ENCODE peak calls at places on chromosomes 2 and 18, in nine cellular contexts. X, Y, M, T, E, N, Z, W and L are unnamed samples.

GRCh38 chr2:65366595-65367125 is 65.7 kb downstream of the SPRED2 start:
- DNase-seq in Y (peak), E (no peak), W (peak), N (peak), M (no peak), Z (peak), T (no peak), X (no peak), L (no peak)

GRCh38 chr2:28082131-28082530 is 191.6 kb downstream of the BABAM2 start:
- DNase-seq in X (no peak), Z (no peak), M (no peak), Y (no peak), W (no peak), T (no peak), E (no peak), N (no peak), L (no peak)

GRCh38 chr2:2851316-2851715 is 520.2 kb upstream of the MYT1L start:
- DNase-seq in T (no peak), Y (no peak), Z (no peak), W (no peak), X (no peak), N (no peak), M (no peak), E (no peak), L (no peak)

GRCh38 chr18:41326311-41326710 is 628.7 kb upstream of the PIK3C3 start:
- DNase-seq in Y (no peak), N (no peak), W (no peak), X (no peak), Z (no peak), E (no peak), M (no peak), T (no peak), L (no peak)

GRCh38 chr2:101112772-101113157 is 38.4 kb downstream of the TBC1D8 start:
- DNase-seq in E (no peak), Z (no peak), X (no peak), N (no peak), W (peak), T (no peak), Y (no peak), M (no peak), L (no peak)

GRCh38 chr2:20430461-20431302 is 16.2 kb upstream of the RHOB start:
- DNase-seq in W (no peak), Z (no peak), T (no peak), M (no peak), Y (no peak), N (no peak), X (no peak), E (no peak), L (peak)

GRCh38 chr2:24472416-24472815 is 18.6 kb upstream of the NCOA1 start:
- DNase-seq in N (no peak), X (no peak), E (no peak), Z (no peak), Y (no peak), M (no peak), W (no peak), T (no peak), L (no peak)

GRCh38 chr2:48454504-48454903 is 75.5 kb upstream of the STON1 start:
- DNase-seq in Y (no peak), E (no peak), W (peak), Z (no peak), N (no peak), T (no peak), M (no peak), X (no peak), L (no peak)

GRCh38 chr2:23008951-23009350 is 376.0 kb upstream of the KLHL29 start:
- DNase-seq in M (no peak), E (no peak), N (no peak), W (no peak), T (no peak), Y (no peak), X (no peak), Z (no peak), L (peak)

GRCh38 chr2:157375384-157375783 is 49.8 kb upstream of the ERMN start:
- DNase-seq in W (no peak), T (no peak), X (no peak), N (no peak), E (no peak), Y (no peak), M (no peak), Z (no peak), L (no peak)

GRCh38 chr2:37585295-37585908 is 86.0 kb downstream of the CDC42EP3 start:
- DNase-seq in W (no peak), N (peak), E (no peak), Z (no peak), X (no peak), M (no peak), T (no peak), Y (peak), L (no peak)

GRCh38 chr2:209383212-209383611 is 40.6 kb upstream of the MAP2 start:
- DNase-seq in Z (no peak), M (no peak), W (no peak), Y (no peak), E (no peak), X (no peak), T (no peak), N (peak), L (no peak)

GRCh38 chr18:12906773-12907172 is 22.7 kb upstream of the PTPN2 start:
- DNase-seq in W (no peak), Z (no peak), N (no peak), Y (no peak), E (no peak), X (no peak), M (no peak), T (no peak), L (no peak)

GRCh38 chr2:43218550-43219382 is 7.6 kb downstream of the ZFP36L2 start:
- DNase-seq in T (peak), Z (no peak), E (peak), W (peak), N (no peak), M (peak), Y (peak), X (peak), L (peak)

GRCh38 chr2:176106636-176107539 is at the start of gene HOXD11:
- DNase-seq in Z (no peak), Y (no peak), N (no peak), T (no peak), W (no peak), X (no peak), M (no peak), E (no peak), L (no peak)

GRCh38 chr2:88600038-88600465 is 27.2 kb downstream of the EIF2AK3 start:
- DNase-seq in X (peak), W (no peak), Z (peak), Y (peak), T (peak), E (peak), M (peak), N (peak), L (no peak)

GRCh38 chr2:212905640-212906201 is 245.7 kb downstream of the IKZF2 start:
- DNase-seq in N (no peak), W (no peak), T (no peak), M (no peak), Z (peak), Y (peak), E (no peak), X (no peak), L (no peak)

GRCh38 chr2:71609029-71609428 is 155.7 kb downstream of the DYSF start:
- DNase-seq in N (no peak), Z (no peak), W (no peak), E (no peak), Y (peak), M (no peak), T (no peak), X (no peak), L (no peak)

GRCh38 chr2:146123714-146124113 is 1603.8 kb upstream of the ZEB2 start:
- DNase-seq in Z (no peak), X (no peak), E (no peak), N (no peak), T (no peak), M (no peak), Y (no peak), W (no peak), L (no peak)

GRCh38 chr2:68253211-68254068 is 1.1 kb upstream of the PPP3R1 start:
- DNase-seq in M (no peak), Y (no peak), X (peak), E (peak), W (peak), N (no peak), T (no peak), Z (no peak), L (no peak)

GRCh38 chr2:198054299-198054698 is 249.9 kb downstream of the PLCL1 start:
- DNase-seq in Y (no peak), E (no peak), T (peak), X (no peak), N (peak), Z (peak), M (peak), W (peak), L (no peak)

GRCh38 chr2:181789827-181790448 is 101.6 kb upstream of the ITPRID2 start:
- DNase-seq in X (no peak), E (no peak), T (no peak), N (no peak), W (no peak), M (no peak), Y (no peak), Z (no peak), L (no peak)